ENCODE peak calls at places on chromosome 6, in eight cellular contexts. I is left ventricle myocardium inferior, N is fibroblast of lung, Q is uterus, Z is OCI-LY7, G is BE2C, B is mesothelial cell of epicardium, L is kidney. U is an unnamed sample.

GRCh38 chr6:43911625-43912577 is 141.9 kb downstream of the VEGFA start:
- DNase-seq in I (no peak), N (no peak), Q (no peak), Z (no peak), G (no peak), B (no peak), L (no peak), U (no peak)

GRCh38 chr6:16766043-16766521 is 4.8 kb upstream of the ATXN1 start:
- DNase-seq in I (no peak), N (peak), Q (no peak), Z (no peak), G (no peak), B (no peak), L (no peak), U (no peak)

GRCh38 chr6:56144538-56145324 is 102.6 kb downstream of the COL21A1 start:
- DNase-seq in I (no peak), N (peak), Q (no peak), Z (no peak), G (no peak), B (no peak), L (no peak), U (no peak)

GRCh38 chr6:167569879-167570278 is 245.0 kb downstream of the TTLL2 start:
- DNase-seq in I (no peak), N (no peak), Q (no peak), Z (no peak), G (no peak), B (no peak), L (no peak), U (no peak)

GRCh38 chr6:29705389-29706231 is 17.6 kb upstream of the HLA-F start:
- DNase-seq in I (no peak), N (peak), Q (peak), Z (peak), G (peak), B (no peak), L (no peak), U (no peak)

GRCh38 chr6:166584046-166584679 is 2.3 kb downstream of the RAMACL start:
- DNase-seq in I (no peak), N (no peak), Q (no peak), Z (no peak), G (no peak), B (no peak), L (no peak), U (no peak)

GRCh38 chr6:13766201-13766634 is 48.1 kb downstream of the MCUR1 start:
- DNase-seq in I (no peak), N (peak), Q (no peak), Z (no peak), G (no peak), B (no peak), L (no peak), U (no peak)

GRCh38 chr6:23180504-23181293 is 611.3 kb downstream of the HDGFL1 start:
- DNase-seq in I (peak), N (peak), Q (peak), Z (no peak), G (peak), B (no peak), L (no peak), U (no peak)

GRCh38 chr6:41638801-41639555 is 710 bp downstream of the MDFI start:
- DNase-seq in I (no peak), N (peak), Q (no peak), Z (no peak), G (no peak), B (no peak), L (peak), U (no peak)

GRCh38 chr6:44177691-44178423 is 19.2 kb downstream of the CAPN11 start:
- DNase-seq in I (peak), N (peak), Q (peak), Z (no peak), G (no peak), B (no peak), L (peak), U (no peak)

GRCh38 chr6:119273799-119274595 is 75.6 kb downstream of the MAN1A1 start:
- DNase-seq in I (no peak), N (peak), Q (no peak), Z (no peak), G (peak), B (no peak), L (no peak), U (no peak)

GRCh38 chr6:33018904-33019303 is 9.5 kb upstream of the HLA-DOA start:
- DNase-seq in I (peak), N (no peak), Q (peak), Z (no peak), G (no peak), B (no peak), L (peak), U (peak)

GRCh38 chr6:75546401-75546800 is 52.8 kb upstream of the FILIP1 start:
- DNase-seq in I (no peak), N (no peak), Q (no peak), Z (peak), G (no peak), B (no peak), L (no peak), U (no peak)

GRCh38 chr6:13370623-13371022 is 42.3 kb upstream of the TBC1D7 start:
- DNase-seq in I (no peak), N (no peak), Q (no peak), Z (no peak), G (no peak), B (no peak), L (no peak), U (no peak)

GRCh38 chr6:152300517-152300916 is 336.6 kb downstream of the SYNE1 start:
- DNase-seq in I (no peak), N (no peak), Q (no peak), Z (peak), G (no peak), B (no peak), L (no peak), U (no peak)

GRCh38 chr6:38508894-38509293 is 130.8 kb downstream of the BTBD9 start:
- DNase-seq in I (no peak), N (peak), Q (no peak), Z (no peak), G (no peak), B (no peak), L (no peak), U (no peak)

GRCh38 chr6:122734529-122735203 is 44.9 kb upstream of the FABP7 start:
- DNase-seq in I (no peak), N (no peak), Q (no peak), Z (no peak), G (no peak), B (no peak), L (no peak), U (no peak)

GRCh38 chr6:136511921-136512320 is 38.3 kb downstream of the MAP7 start:
- DNase-seq in I (no peak), N (peak), Q (no peak), Z (no peak), G (no peak), B (no peak), L (no peak), U (no peak)

GRCh38 chr6:166957087-166957804 is 896 bp upstream of the RNASET2 start:
- DNase-seq in I (peak), N (no peak), Q (peak), Z (peak), G (peak), B (no peak), L (peak), U (no peak)

GRCh38 chr6:34362909-34363713 is 29.4 kb downstream of the NUDT3 start:
- DNase-seq in I (no peak), N (no peak), Q (no peak), Z (peak), G (no peak), B (no peak), L (no peak), U (peak)

GRCh38 chr6:154410619-154411044 is 54.0 kb upstream of the IPCEF1 start:
- DNase-seq in I (no peak), N (peak), Q (peak), Z (no peak), G (no peak), B (no peak), L (no peak), U (no peak)

GRCh38 chr6:162306616-162307015 is 420.9 kb downstream of the PRKN start:
- DNase-seq in I (no peak), N (no peak), Q (no peak), Z (no peak), G (no peak), B (no peak), L (no peak), U (no peak)

GRCh38 chr6:161482517-161482903 is 208.6 kb upstream of the AGPAT4 start:
- DNase-seq in I (no peak), N (no peak), Q (no peak), Z (no peak), G (no peak), B (no peak), L (no peak), U (no peak)

GRCh38 chr6:39312912-39313525 is 1.2 kb downstream of the KCNK17 start:
- DNase-seq in I (peak), N (no peak), Q (no peak), Z (no peak), G (no peak), B (no peak), L (no peak), U (no peak)

GRCh38 chr6:33420493-33421343 is 853 bp downstream of the SYNGAP1 start:
- DNase-seq in I (no peak), N (no peak), Q (no peak), Z (peak), G (no peak), B (no peak), L (no peak), U (no peak)

GRCh38 chr6:123520208-123520607 is 116.5 kb downstream of the TRDN start:
- DNase-seq in I (no peak), N (peak), Q (no peak), Z (no peak), G (no peak), B (no peak), L (no peak), U (no peak)

GRCh38 chr6:49553353-49553752 is 2.9 kb downstream of the C6orf141 start:
- DNase-seq in I (no peak), N (peak), Q (no peak), Z (no peak), G (no peak), B (no peak), L (no peak), U (no peak)

GRCh38 chr6:155630085-155630484 is 174.4 kb upstream of the NOX3 start:
- DNase-seq in I (no peak), N (no peak), Q (no peak), Z (no peak), G (no peak), B (no peak), L (no peak), U (no peak)

GRCh38 chr6:77425216-77425615 is 38.1 kb downstream of the HTR1B start:
- DNase-seq in I (no peak), N (no peak), Q (no peak), Z (no peak), G (no peak), B (no peak), L (no peak), U (no peak)

GRCh38 chr6:17159240-17159639 is 57.4 kb downstream of the STMND1 start:
- DNase-seq in I (no peak), N (no peak), Q (no peak), Z (no peak), G (no peak), B (no peak), L (no peak), U (no peak)

GRCh38 chr6:150026976-150027805 is 1.9 kb upstream of the RAET1L start:
- DNase-seq in I (no peak), N (no peak), Q (no peak), Z (no peak), G (no peak), B (no peak), L (no peak), U (no peak)

GRCh38 chr6:18262812-18263560 is 1.3 kb downstream of the DEK start:
- DNase-seq in I (no peak), N (no peak), Q (no peak), Z (peak), G (no peak), B (no peak), L (no peak), U (peak)

GRCh38 chr6:159168536-159169192 is 536 bp upstream of the FNDC1 start:
- DNase-seq in I (peak), N (peak), Q (no peak), Z (no peak), G (peak), B (no peak), L (peak), U (no peak)

GRCh38 chr6:144647971-144648651 is 363.0 kb downstream of the UTRN start:
- DNase-seq in I (no peak), N (no peak), Q (no peak), Z (no peak), G (peak), B (no peak), L (no peak), U (no peak)
- TF ChIP-seq CTCF in I (no peak), N (no peak), Q (no peak), Z (no peak), G (peak), B (no peak), L (no peak), U (no peak)

DNA sequence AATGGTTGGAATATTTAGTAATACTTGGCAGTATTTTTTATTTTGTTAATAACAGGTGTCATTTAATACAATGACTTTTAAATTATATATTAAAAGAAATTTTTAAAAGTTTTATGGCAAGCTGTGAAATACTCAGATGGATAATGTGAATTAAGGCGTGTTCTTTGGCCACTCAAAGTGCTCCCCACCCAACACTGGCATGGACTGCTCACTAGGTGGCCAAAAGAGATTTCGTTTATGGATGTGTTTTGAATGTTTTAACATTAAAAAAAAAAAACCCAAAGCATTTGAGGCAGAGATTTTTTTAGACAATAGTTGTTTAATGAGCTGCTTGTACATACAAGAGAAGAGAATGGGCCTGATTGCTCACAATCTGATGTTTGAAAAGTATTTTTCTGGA is 86.5 kb downstream of the QKI start:
- DNase-seq in I (no peak), N (no peak), Q (no peak), Z (no peak), G (no peak), B (no peak), L (no peak), U (no peak)
- TF ChIP-seq CTCF in I (peak), N (no peak), Q (no peak), Z (no peak), G (no peak), B (no peak), L (no peak), U (no peak)

GRCh38 chr6:108294787-108295625 is at the start of gene AFG1L:
- DNase-seq in I (peak), N (peak), Q (peak), Z (peak), G (peak), B (peak), L (peak), U (peak)
- TF ChIP-seq CTCF in I (no peak), N (no peak), Q (no peak), Z (no peak), G (no peak), B (no peak), L (no peak), U (no peak)

DNA sequence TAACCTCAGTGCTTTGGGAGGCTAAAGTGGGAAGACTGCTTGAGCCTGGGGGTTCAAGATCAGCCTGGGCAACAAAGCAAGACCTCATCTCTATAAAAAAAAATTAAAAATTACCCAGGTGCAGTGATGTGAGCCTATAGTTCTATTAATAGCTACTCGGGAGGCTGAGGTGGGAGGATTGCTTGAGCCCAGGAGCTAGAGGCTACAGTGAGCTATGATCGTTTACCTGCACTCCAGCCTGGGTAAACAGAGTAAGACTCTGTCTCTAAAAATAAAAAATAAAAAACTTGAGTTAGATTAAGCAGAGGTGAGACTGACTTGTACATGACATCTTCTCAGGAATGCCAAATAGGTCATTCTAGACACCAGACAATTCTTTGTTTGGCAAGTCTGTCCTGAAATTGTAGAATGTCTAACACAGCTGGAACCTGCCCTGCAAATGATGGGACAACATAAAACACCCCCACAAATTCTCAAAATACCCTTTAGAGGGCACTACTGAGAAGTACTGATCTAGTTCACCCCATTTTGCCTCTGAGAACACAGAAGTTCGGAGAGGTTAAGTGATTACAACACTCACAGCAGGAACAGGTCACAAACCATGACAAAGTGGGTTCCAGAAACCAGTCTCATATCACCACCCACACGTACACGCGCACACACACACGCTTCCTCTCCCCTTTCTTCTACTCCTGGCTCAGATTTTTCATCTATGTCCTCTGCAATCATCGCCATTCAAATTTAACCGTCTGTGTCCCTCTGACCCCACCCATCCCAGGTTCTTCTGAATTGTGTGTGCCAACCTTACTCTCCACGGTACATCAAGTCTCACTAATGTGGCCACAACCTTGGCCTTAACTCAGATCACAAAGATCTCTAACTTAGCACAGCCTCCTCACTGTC is 38.3 kb downstream of the ARHGAP18 start:
- DNase-seq in I (no peak), N (no peak), Q (no peak), Z (peak), G (no peak), B (no peak), L (no peak), U (peak)
- TF ChIP-seq CTCF in I (peak), N (peak), Q (no peak), Z (peak), G (no peak), B (no peak), L (no peak), U (peak)

DNA sequence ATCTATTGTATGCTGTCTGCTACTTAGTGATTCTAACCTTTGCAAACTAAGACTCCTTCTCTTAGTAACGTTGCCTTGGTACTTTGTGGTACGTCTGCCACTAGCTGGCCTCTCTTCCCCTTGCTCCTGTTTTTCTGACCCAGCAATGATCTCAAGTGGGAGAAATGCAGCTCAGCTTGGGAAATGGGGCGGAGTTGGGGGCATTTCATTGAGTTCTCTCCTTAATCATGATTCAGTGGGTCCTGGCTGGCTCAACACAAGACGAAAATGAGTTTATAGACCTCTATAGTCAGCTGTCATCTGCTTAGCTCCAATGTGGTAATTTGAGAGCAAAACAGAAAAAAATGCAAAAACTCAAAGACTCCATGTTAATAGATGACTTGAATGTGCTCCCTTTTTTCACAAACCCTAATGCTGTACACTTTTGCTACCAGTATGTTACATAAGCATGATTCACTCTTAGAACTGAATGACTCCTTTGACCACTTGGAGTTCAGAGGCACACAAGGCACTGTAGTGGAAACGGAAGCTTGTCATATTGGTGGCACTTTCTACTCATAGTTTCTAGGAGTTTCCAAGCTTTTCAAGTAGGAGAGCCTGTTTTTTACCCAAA is 55.3 kb upstream of the SOX4 start:
- DNase-seq in I (no peak), N (peak), Q (no peak), Z (no peak), G (no peak), B (no peak), L (no peak), U (no peak)
- TF ChIP-seq CTCF in I (no peak), N (no peak), Q (no peak), Z (no peak), G (no peak), B (no peak), L (no peak), U (no peak)

GRCh38 chr6:30775104-30775503 is 30.8 kb upstream of the IER3 start:
- DNase-seq in I (no peak), N (no peak), Q (no peak), Z (no peak), G (no peak), B (no peak), L (no peak), U (no peak)
- TF ChIP-seq CTCF in I (no peak), N (no peak), Q (no peak), Z (no peak), G (no peak), B (no peak), L (no peak), U (no peak)

GRCh38 chr6:113995632-113996031 is 24.7 kb upstream of the HDAC2 start:
- DNase-seq in I (peak), N (peak), Q (no peak), Z (no peak), G (peak), B (no peak), L (no peak), U (no peak)
- TF ChIP-seq CTCF in I (no peak), N (no peak), Q (no peak), Z (no peak), G (peak), B (no peak), L (no peak), U (no peak)

DNA sequence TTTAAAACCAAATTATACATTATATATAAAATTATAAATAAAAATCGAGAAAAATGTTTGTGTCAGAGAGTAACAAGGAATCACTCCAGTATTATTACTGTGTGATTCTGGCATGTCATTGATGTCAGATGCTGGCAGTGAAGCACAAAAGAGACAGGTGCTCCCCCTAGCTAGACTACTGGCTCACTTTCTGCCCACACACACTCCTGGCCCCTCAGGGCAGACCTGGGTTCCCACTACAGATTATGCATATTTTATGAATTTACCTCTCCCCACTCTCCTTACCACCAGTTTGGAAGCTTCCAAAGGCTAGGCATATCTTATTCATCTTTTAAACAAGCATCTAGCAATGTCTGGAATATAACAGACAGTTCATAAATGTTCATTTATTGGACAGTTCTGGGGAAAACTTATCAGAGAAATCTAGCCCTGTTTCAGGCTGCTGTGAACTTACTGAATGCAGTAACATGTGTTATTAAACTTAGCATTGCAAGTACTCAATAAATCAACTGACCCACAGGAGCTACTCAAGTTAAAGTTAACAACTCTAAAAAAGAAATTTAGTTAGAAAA is 12.8 kb downstream of the SNX3 start:
- DNase-seq in I (no peak), N (no peak), Q (no peak), Z (no peak), G (peak), B (no peak), L (no peak), U (no peak)
- TF ChIP-seq CTCF in I (no peak), N (no peak), Q (no peak), Z (peak), G (peak), B (no peak), L (no peak), U (no peak)

GRCh38 chr6:113420290-113420689 is 436.9 kb upstream of the MARCKS start:
- DNase-seq in I (no peak), N (no peak), Q (no peak), Z (no peak), G (no peak), B (no peak), L (no peak), U (no peak)

GRCh38 chr6:113412589-113413367 is 444.4 kb upstream of the MARCKS start:
- DNase-seq in I (no peak), N (peak), Q (no peak), Z (no peak), G (no peak), B (no peak), L (no peak), U (no peak)

GRCh38 chr6:113416166-113416565 is 441.0 kb upstream of the MARCKS start:
- DNase-seq in I (no peak), N (peak), Q (no peak), Z (no peak), G (no peak), B (no peak), L (no peak), U (no peak)

GRCh38 chr6:113411006-113411405 is 446.1 kb upstream of the MARCKS start:
- DNase-seq in I (no peak), N (no peak), Q (no peak), Z (no peak), G (no peak), B (no peak), L (no peak), U (no peak)

GRCh38 chr6:113414511-113414910 is 442.6 kb upstream of the MARCKS start:
- DNase-seq in I (no peak), N (peak), Q (peak), Z (peak), G (peak), B (no peak), L (no peak), U (no peak)
- TF ChIP-seq CTCF in I (peak), N (peak), Q (peak), Z (peak), G (peak), B (no peak), L (peak), U (no peak)